ENCODE peak calls at places on chromosomes 2 and 18, in five cellular contexts. B is HepG2, J is K562, T is H1, W is HCT116. X is an unnamed sample.

GRCh38 chr2:168810235-168810634 is 7.8 kb downstream of the NOSTRIN start:
- DNase-seq in B (no peak), J (no peak), T (no peak), W (no peak), X (no peak)

GRCh38 chr2:232973336-232973735 is 39.7 kb downstream of the NGEF start:
- DNase-seq in B (no peak), T (no peak), J (no peak), W (no peak), X (no peak)

GRCh38 chr2:182649316-182649715 is 66.7 kb upstream of the DNAJC10 start:
- DNase-seq in J (no peak), B (peak; percentile 57), T (no peak), W (peak; percentile 21), X (no peak)

GRCh38 chr2:57368190-57368589 is 678.4 kb upstream of the VRK2 start:
- DNase-seq in T (no peak), W (no peak), B (no peak), J (no peak), X (no peak)

GRCh38 chr2:39902103-39902502 is 123.0 kb upstream of the THUMPD2 start:
- DNase-seq in B (no peak), J (no peak), T (no peak), W (no peak), X (no peak)

GRCh38 chr2:129882476-129882875 is 97.0 kb upstream of the RAB6C start:
- DNase-seq in B (no peak), T (no peak), W (no peak), J (no peak), X (no peak)

GRCh38 chr2:203446071-203446481 is 89.0 kb downstream of the RAPH1 start:
- DNase-seq in J (no peak), B (no peak), T (no peak), W (no peak), X (no peak)

GRCh38 chr2:107584577-107584976 is 242.1 kb upstream of the RGPD4 start:
- DNase-seq in W (no peak), J (no peak), B (no peak), T (no peak), X (no peak)

GRCh38 chr2:241759091-241759807 is 17.4 kb upstream of the GAL3ST2 start:
- DNase-seq in J (no peak), B (no peak), W (no peak), T (no peak), X (no peak)

GRCh38 chr2:30240162-30240696 is 8.9 kb downstream of the LBH start:
- DNase-seq in J (no peak), W (no peak), B (no peak), T (no peak), X (no peak)

GRCh38 chr18:13797157-13797611 is 26.8 kb upstream of the MC5R start:
- DNase-seq in T (no peak), B (peak; percentile 7), W (no peak), J (no peak), X (no peak)

GRCh38 chr2:69213201-69213600 is 173.8 kb downstream of the GFPT1 start:
- DNase-seq in T (no peak), W (no peak), J (no peak), B (no peak), X (no peak)

GRCh38 chr2:138205281-138205680 is 241.0 kb downstream of the HNMT start:
- DNase-seq in J (no peak), W (no peak), T (no peak), B (no peak), X (no peak)

GRCh38 chr2:200223385-200223784 is 83.1 kb upstream of the SPATS2L start:
- DNase-seq in T (no peak), B (no peak), J (no peak), W (no peak), X (no peak)

GRCh38 chr2:234494361-234495075 is 2.4 kb downstream of the ARL4C start:
- DNase-seq in W (no peak), T (no peak), J (no peak), B (no peak), X (no peak)

GRCh38 chr2:176137249-176137573 is 7.7 kb downstream of the HOXD8 start:
- DNase-seq in B (no peak), J (no peak), W (no peak), T (no peak), X (no peak)

GRCh38 chr18:3281456-3282400 is 19.8 kb downstream of the MYL12B start:
- DNase-seq in T (no peak), B (peak; percentile 67), W (peak; percentile 78), J (peak; percentile 67), X (no peak)

GRCh38 chr2:48587560-48587959 is 30.1 kb upstream of the GTF2A1L start:
- DNase-seq in T (no peak), J (no peak), B (no peak), W (no peak), X (no peak)

GRCh38 chr18:2857491-2858063 is 10.8 kb downstream of the EMILIN2 start:
- DNase-seq in T (no peak), W (no peak), J (no peak), B (no peak), X (no peak)

GRCh38 chr2:150620371-150620770 is 132.9 kb upstream of the RND3 start:
- DNase-seq in W (no peak), J (no peak), B (no peak), T (no peak), X (no peak)

GRCh38 chr2:32289165-32290054 is 11.7 kb downstream of the YIPF4 start:
- DNase-seq in W (peak; percentile 16), J (no peak), T (no peak), B (peak; percentile 80), X (peak; percentile 10)
- TF ChIP-seq JUND in W (peak; percentile 62), J (peak; percentile 43), T (no peak), B (peak; percentile 87), X (no peak)

DNA sequence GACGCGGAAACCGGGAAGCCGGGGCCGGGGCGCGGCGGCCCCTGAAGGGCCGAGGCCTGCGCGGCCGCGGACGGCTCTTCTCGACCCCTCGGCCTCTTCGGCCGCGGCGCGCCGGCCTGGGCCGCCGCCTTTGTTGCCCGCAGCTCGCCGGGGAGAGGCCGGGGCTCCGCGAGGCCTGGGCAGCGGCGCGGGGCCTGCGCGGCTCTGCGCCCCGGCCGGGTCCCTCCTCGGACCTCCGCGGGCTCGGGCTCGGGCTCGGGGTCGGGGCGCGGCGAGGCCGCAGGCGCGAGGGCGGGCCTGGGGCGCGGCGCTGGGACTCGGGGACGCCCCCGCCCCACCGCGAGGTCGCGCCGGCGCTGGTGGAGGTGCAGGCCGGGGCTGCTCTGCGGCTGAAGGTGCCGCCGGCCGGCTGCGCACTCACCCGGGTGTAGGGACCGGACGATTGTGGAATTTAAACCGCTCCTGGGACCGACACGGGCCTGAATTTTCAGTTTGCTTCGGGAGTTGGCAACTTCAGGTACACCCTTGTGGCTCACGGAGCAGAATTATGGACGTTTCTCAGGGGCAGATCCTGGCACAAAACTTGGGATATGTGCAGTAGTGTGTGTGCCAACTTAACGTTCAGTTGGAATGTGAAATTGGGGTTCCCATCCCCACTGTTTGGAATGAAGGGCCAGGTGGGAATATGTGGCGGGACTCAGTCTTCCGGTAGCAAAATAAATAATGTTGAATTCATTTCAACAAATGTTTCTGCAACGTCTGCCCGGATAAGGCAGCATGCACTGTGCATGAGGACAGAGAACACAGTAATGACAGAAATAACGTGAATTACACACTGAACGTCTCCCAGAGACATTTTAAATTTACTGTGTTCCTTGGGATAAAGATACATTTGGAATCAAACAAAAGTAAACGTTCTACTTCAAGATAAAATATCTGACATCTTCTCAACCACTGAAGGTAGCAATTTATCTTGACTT is 796 bp downstream of the SOCS6 start:
- DNase-seq in B (no peak), T (no peak), W (no peak), J (peak; percentile 52), X (peak; percentile 19)
- TF ChIP-seq JUND in B (no peak), T (no peak), W (no peak), J (no peak), X (no peak)

DNA sequence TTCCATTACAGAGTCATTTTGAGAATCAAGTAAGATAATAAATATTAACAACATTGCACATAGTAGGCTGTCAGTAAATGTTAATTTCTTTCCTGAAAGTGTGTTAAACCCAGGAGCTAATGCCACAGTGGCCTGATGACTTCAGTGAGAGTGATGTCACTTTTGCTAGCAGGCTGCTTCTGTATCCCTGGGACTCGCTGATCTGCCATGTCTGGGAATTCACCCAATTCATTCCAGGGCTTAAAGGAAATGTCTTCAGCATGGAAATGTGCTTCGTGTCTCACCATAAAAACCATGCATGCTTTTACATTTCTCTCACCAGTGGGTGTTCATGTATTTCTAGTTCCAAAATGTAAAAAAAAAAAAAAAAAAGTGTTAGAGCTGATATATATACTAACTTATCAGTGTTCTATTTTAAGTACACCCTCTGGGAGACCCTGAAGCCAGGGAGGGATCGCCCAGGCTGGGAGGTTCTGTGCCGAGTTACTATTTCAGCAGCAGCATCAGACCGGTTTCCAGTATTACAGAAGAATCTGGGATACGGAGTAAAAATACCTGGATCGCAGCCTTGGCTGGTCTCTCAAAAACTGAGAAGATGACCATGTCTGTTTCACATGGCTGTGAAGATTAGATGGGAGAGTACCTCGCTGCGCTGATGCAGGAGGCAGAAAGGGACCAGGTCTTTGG is 56.7 kb upstream of the MAPRE3 start:
- DNase-seq in W (no peak), J (no peak), T (no peak), B (no peak), X (no peak)
- TF ChIP-seq JUND in W (no peak), J (no peak), T (no peak), B (no peak), X (no peak)

GRCh38 chr2:172181840-172182239 is 79.1 kb upstream of the DLX2 start:
- DNase-seq in J (no peak), W (no peak), T (peak; percentile 64), B (no peak), X (no peak)
- TF ChIP-seq JUND in J (no peak), W (no peak), T (no peak), B (no peak), X (no peak)

DNA sequence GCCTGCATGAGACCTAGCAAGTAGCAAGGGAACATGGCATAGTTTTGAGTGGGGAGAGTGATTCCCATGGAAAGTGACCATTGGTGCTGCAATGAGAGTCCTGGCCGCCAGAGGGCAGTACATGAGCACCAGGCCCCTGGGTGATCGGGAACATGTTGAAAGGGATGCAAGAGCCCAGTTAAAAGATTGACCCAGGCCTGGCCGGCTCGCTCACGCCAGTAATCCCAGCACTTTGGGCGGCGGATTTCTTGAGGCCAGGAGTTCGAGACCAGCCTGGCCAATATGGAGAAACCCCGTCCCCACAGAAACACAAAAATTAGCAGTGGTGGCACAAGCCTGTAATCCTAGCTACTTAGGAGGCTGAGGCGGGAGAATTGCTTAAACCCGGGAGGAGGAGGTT is 22.2 kb downstream of the FAP start:
- DNase-seq in J (peak; percentile 52), B (peak; percentile 56), W (peak; percentile 66), T (peak; percentile 73), X (peak; percentile 67)
- TF ChIP-seq JUND in J (no peak), B (no peak), W (no peak), T (no peak), X (no peak)

X was measured in T47D.